ENCODE peak calls at places on chromosomes 7 and 10, in ten cellular contexts. E, S, V, J, B, A, F, H, I and T are unnamed samples. For H3K27me3, the result is how much of the 10 kb centered on the place peaks cover.

GRCh38 chr7:40219917-40220316 is 85.1 kb downstream of the SUGCT start:
- DNase-seq in F (no peak), E (no peak), I (peak), H (no peak), V (no peak), J (no peak), S (no peak), B (peak), A (no peak), T (no peak)

GRCh38 chr10:58807631-58808024 is 295.0 kb downstream of the BICC1 start:
- DNase-seq in H (no peak), F (peak), E (no peak), J (no peak), I (peak), S (no peak), B (peak), V (no peak), A (no peak), T (no peak)

GRCh38 chr7:99679400-99680191 is at the start of gene CYP3A5:
- DNase-seq in F (no peak), V (no peak), E (peak), S (peak), I (no peak), H (no peak), A (no peak), J (no peak), B (no peak), T (no peak)

GRCh38 chr10:117071293-117072050 is 66.5 kb upstream of the SHTN1 start:
- DNase-seq in J (no peak), A (no peak), I (no peak), H (no peak), S (no peak), F (peak), V (no peak), B (no peak), E (no peak), T (no peak)

GRCh38 chr10:6044651-6045599 is 17.2 kb downstream of the IL2RA start:
- DNase-seq in H (no peak), A (no peak), J (no peak), S (peak), V (no peak), E (no peak), B (no peak), I (no peak), F (no peak), T (no peak)

GRCh38 chr10:18350340-18350739 is 210.1 kb downstream of the CACNB2 start:
- DNase-seq in I (no peak), S (no peak), B (no peak), J (no peak), H (no peak), E (no peak), V (no peak), F (no peak), A (peak), T (no peak)

GRCh38 chr7:113247198-113247597 is 128.8 kb upstream of the SMIM30 start:
- DNase-seq in B (no peak), I (peak), J (no peak), H (no peak), A (no peak), E (no peak), V (no peak), F (no peak), S (no peak), T (no peak)

GRCh38 chr10:123132576-123133477 is 2.9 kb upstream of the HMX3 start:
- DNase-seq in J (peak), S (peak), B (peak), V (peak), H (peak), I (peak), A (peak), E (peak), F (no peak), T (peak)

GRCh38 chr10:11180228-11180627 is 162.6 kb downstream of the CELF2 start:
- DNase-seq in H (no peak), S (peak), V (peak), F (no peak), E (no peak), I (no peak), J (peak), A (no peak), B (no peak), T (peak)

GRCh38 chr7:134504660-134505164 is 22.7 kb upstream of the AKR1B10 start:
- DNase-seq in V (no peak), H (no peak), J (no peak), A (no peak), F (no peak), E (no peak), B (no peak), S (no peak), I (no peak), T (no peak)

GRCh38 chr10:95181731-95182130 is 12.3 kb upstream of the ACSM6 start:
- DNase-seq in E (no peak), S (no peak), A (no peak), B (no peak), H (no peak), F (no peak), I (peak), J (no peak), V (no peak), T (no peak)

GRCh38 chr7:150828384-150828783 is 23.9 kb upstream of the AOC1 start:
- DNase-seq in F (no peak), I (no peak), S (no peak), B (no peak), H (peak), A (peak), J (no peak), V (no peak), E (no peak), T (no peak)

GRCh38 chr10:49666054-49666453 is 13.4 kb upstream of the C10orf53 start:
- DNase-seq in A (no peak), S (no peak), H (no peak), B (no peak), I (no peak), J (no peak), E (no peak), F (no peak), V (no peak), T (no peak)
- H3K4me3 ChIP-seq in A (no peak), S (no peak), H (no peak), B (no peak), I (no peak), J (no peak), E (no peak), F (no peak), V (no peak), T (no peak)

GRCh38 chr7:123864966-123865365 is 20.0 kb downstream of the HYAL4 start:
- DNase-seq in S (no peak), B (no peak), J (no peak), I (no peak), E (no peak), A (no peak), F (no peak), H (no peak), V (no peak), T (no peak)
- H3K27ac ChIP-seq in S (no peak), B (no peak), J (no peak), I (no peak), E (no peak), A (no peak), F (no peak), H (no peak), V (no peak), T (no peak)

GRCh38 chr10:100803908-100804307 is 58.5 kb downstream of the PAX2 start:
- DNase-seq in I (no peak), V (no peak), A (no peak), F (no peak), H (no peak), J (no peak), E (no peak), S (no peak), B (no peak), T (no peak)
- H3K27me3 ChIP-seq in I (half or more), V (under half), A (under half), F (half or more), H (half or more), J (under half), E (under half), S (under half), B (under half), T (under half)

GRCh38 chr7:141133646-141134045 is 59.8 kb downstream of the TMEM178B start:
- DNase-seq in I (no peak), A (no peak), S (no peak), E (no peak), J (no peak), H (no peak), V (no peak), B (peak), F (no peak), T (no peak)
- H3K4me3 ChIP-seq in I (no peak), A (no peak), S (no peak), E (no peak), J (no peak), H (no peak), V (no peak), B (no peak), F (no peak), T (no peak)

GRCh38 chr10:22630229-22631174 is 83.9 kb downstream of the PIP4K2A start:
- DNase-seq in S (peak), I (peak), B (peak), V (no peak), E (no peak), J (peak), F (no peak), H (no peak), A (no peak), T (peak)
- H3K27ac ChIP-seq in S (peak), I (no peak), B (no peak), V (no peak), E (peak), J (peak), F (no peak), H (no peak), A (no peak), T (peak)